ENCODE peak calls at places on chromosome 16, in four cellular contexts. One of them, this sample, is unnamed.

GRCh38 chr16:28886945-28887344 is 8.7 kb downstream of the ATP2A1 start:
- DNase-seq in GM12878: no peak
- DNase-seq in H1: no peak
- DNase-seq in HepG2: no peak
- DNase-seq in this sample: no peak

GRCh38 chr16:65024649-65025243 is 97.1 kb downstream of the CDH11 start:
- DNase-seq in GM12878: no peak
- DNase-seq in H1: no peak
- DNase-seq in HepG2: no peak
- DNase-seq in this sample: no peak

GRCh38 chr16:63983401-63983800 is 1138.5 kb downstream of the CDH11 start:
- DNase-seq in GM12878: no peak
- DNase-seq in H1: no peak
- DNase-seq in HepG2: no peak
- DNase-seq in this sample: no peak

GRCh38 chr16:1078579-1079021 is 6.1 kb downstream of the SSTR5 start:
- DNase-seq in GM12878: no peak
- DNase-seq in H1: no peak
- DNase-seq in HepG2: peak; percentile 91
- DNase-seq in this sample: no peak

GRCh38 chr16:8740775-8741355 is 56.6 kb downstream of the TMEM186 start:
- DNase-seq in GM12878: no peak
- DNase-seq in H1: no peak
- DNase-seq in HepG2: peak; percentile 100
- DNase-seq in this sample: no peak

GRCh38 chr16:55499951-55500350 is 8.9 kb upstream of the LPCAT2 start:
- DNase-seq in GM12878: no peak
- DNase-seq in H1: no peak
- DNase-seq in HepG2: no peak
- DNase-seq in this sample: no peak

GRCh38 chr16:12191102-12191501 is 214.6 kb downstream of the SNX29 start:
- DNase-seq in GM12878: no peak
- DNase-seq in H1: no peak
- DNase-seq in HepG2: no peak
- DNase-seq in this sample: no peak

GRCh38 chr16:84710686-84711085 is 10.9 kb downstream of the USP10 start:
- DNase-seq in GM12878: no peak
- DNase-seq in H1: no peak
- DNase-seq in HepG2: no peak
- DNase-seq in this sample: no peak

GRCh38 chr16:67504190-67505021 is 21.1 kb upstream of the AGRP start:
- DNase-seq in GM12878: no peak
- DNase-seq in H1: no peak
- DNase-seq in HepG2: peak; percentile 56
- DNase-seq in this sample: no peak

DNA sequence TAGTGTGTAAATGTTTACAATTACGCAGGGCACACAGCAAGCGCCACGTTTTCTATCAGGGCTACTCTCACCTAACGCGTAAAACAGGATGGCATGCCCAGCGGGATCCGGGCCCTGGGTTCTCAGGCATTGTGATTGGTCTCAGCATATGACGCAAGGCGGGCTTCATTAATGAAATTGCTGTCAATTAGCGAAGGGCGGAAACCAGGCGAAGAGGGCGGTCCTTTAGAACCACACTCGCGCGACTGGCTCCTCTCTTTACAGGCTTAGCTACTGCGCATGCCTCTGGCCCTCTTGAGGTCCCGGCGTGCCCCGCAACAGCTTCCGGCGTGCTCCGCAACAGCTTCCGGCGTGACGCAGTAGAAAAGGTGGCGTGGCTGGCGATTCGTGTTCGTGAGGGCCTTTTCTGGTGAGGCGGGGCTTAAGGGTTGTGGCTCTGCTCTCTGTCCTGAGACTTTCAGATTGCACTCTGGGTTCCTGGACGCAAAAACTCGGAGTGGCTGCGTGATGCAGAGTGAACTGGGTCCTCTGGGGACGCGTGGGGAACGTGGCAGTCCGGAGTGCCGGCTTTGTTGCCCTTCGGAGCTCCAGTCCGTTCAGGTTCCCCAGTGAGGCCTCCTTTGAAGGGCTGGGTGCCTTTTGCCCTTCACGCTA is 9.2 kb downstream of the OR2C1 start:
- DNase-seq in GM12878: peak; percentile 50
- DNase-seq in H1: no peak
- DNase-seq in HepG2: peak; percentile 94
- DNase-seq in this sample: peak; percentile 98
- TF ChIP-seq ZNF274 in GM12878: no peak
- TF ChIP-seq ZNF274 in H1: no peak
- TF ChIP-seq ZNF274 in HepG2: no peak
- TF ChIP-seq ZNF274 in this sample: no peak

GRCh38 chr16:69922200-69922599 is 28.9 kb upstream of the CLEC18A start:
- DNase-seq in GM12878: no peak
- DNase-seq in H1: no peak
- DNase-seq in HepG2: no peak
- DNase-seq in this sample: no peak
- TF ChIP-seq SUZ12 in GM12878: no peak
- TF ChIP-seq SUZ12 in H1: no peak
- TF ChIP-seq SUZ12 in HepG2: no peak
- TF ChIP-seq SUZ12 in this sample: no peak

DNA sequence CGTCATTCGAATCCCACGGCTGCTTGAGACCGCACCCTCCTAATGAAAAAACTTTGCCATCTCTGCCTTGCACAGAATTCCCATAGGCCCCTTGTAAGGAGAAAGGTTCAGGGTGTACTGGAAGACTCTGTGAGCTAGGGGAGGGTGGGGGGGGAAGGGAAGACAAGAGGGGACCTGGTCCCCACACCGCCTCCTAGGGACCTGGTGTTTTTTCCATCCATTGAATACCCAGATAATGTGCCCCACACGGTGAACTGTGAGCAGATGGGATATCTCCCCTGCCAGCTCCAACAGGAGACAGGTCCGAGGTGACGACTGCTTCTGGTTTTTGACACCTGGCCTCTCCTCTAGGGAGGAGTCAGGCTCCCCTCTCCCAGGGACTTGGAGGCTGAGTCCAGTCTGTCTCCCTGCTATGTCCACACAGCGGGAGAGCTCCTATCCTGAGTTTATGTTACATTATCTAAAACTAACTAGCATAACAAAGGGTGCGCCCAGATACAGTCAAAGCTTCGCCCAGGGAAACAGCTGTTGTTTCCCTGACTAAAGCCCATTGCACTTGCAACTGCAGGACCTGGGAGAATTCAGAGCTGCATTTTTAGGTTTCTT is 1.8 kb downstream of the MARVELD3 start:
- DNase-seq in GM12878: no peak
- DNase-seq in H1: no peak
- DNase-seq in HepG2: no peak
- DNase-seq in this sample: no peak
- TF ChIP-seq ZNF274 in GM12878: no peak
- TF ChIP-seq ZNF274 in H1: no peak
- TF ChIP-seq ZNF274 in HepG2: no peak
- TF ChIP-seq ZNF274 in this sample: no peak

GRCh38 chr16:87917503-87917902 is 18.8 kb downstream of the CA5A start:
- DNase-seq in GM12878: no peak
- DNase-seq in H1: no peak
- DNase-seq in HepG2: no peak
- DNase-seq in this sample: no peak

GRCh38 chr16:87918314-87918713 is 18.0 kb downstream of the CA5A start:
- DNase-seq in GM12878: no peak
- DNase-seq in H1: no peak
- DNase-seq in HepG2: no peak
- DNase-seq in this sample: no peak

GRCh38 chr16:87914812-87915211 is 21.5 kb downstream of the CA5A start:
- DNase-seq in GM12878: no peak
- DNase-seq in H1: no peak
- DNase-seq in HepG2: no peak
- DNase-seq in this sample: no peak

GRCh38 chr16:87918866-87919680 is 17.3 kb downstream of the CA5A start:
- DNase-seq in GM12878: no peak
- DNase-seq in H1: no peak
- DNase-seq in HepG2: no peak
- DNase-seq in this sample: no peak

DNA sequence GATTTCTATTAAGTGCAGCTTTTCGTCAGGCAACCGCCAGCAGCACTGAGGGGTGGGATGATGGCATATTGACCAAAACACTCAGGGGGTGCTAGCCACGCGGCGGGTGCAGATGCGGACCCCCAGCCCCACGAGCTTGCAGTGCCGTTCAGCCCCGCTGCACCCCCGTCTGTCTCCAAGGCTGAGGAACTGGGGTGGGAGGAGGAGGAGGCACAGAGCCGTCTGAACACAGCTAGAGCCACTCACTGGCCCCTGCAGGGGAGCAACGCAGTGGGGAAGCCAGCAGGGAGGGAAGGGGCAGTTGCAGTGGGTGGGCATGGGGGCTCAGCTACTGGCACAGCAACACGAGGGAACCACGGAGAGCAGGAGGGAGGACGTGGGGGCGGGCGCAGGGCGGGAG is 22.0 kb downstream of the CA5A start:
- DNase-seq in GM12878: no peak
- DNase-seq in H1: no peak
- DNase-seq in HepG2: no peak
- DNase-seq in this sample: no peak
- TF ChIP-seq SUZ12 in GM12878: no peak
- TF ChIP-seq SUZ12 in H1: no peak
- TF ChIP-seq SUZ12 in HepG2: no peak
- TF ChIP-seq SUZ12 in this sample: no peak

GRCh38 chr16:31007684-31008083 is 2.8 kb downstream of the STX1B start:
- DNase-seq in GM12878: no peak
- DNase-seq in H1: no peak
- DNase-seq in HepG2: no peak
- DNase-seq in this sample: no peak

GRCh38 chr16:31009894-31010293 is 544 bp downstream of the STX1B start:
- DNase-seq in GM12878: no peak
- DNase-seq in H1: no peak
- DNase-seq in HepG2: no peak
- DNase-seq in this sample: no peak

GRCh38 chr16:31008154-31008950 is 2.1 kb downstream of the STX1B start:
- DNase-seq in GM12878: no peak
- DNase-seq in H1: no peak
- DNase-seq in HepG2: no peak
- DNase-seq in this sample: no peak

GRCh38 chr16:31010539-31010938 is at the start of gene STX1B:
- DNase-seq in GM12878: no peak
- DNase-seq in H1: no peak
- DNase-seq in HepG2: no peak
- DNase-seq in this sample: no peak

DNA sequence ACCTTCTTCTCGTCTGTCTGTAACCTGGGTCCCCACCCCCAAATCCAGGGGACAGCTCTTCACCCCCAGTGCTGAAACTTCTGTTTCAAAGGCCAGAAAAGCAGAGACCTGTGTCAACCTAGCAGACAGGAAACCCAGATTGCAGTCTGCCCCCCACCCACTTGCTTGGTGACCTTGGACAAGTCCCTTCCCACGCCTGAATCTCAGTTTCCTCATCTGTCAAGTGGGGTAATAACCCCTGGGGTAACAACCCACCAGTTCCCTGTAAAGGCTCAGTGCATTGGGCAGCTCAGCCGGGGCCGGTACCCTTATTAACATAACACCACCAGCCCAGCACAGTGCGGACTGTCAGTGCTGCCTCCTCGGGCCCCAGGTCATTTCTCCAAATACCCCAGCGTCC is 1.3 kb downstream of the STX1B start:
- DNase-seq in GM12878: no peak
- DNase-seq in H1: no peak
- DNase-seq in HepG2: no peak
- DNase-seq in this sample: no peak
- TF ChIP-seq ZNF274 in GM12878: no peak
- TF ChIP-seq ZNF274 in H1: no peak
- TF ChIP-seq ZNF274 in HepG2: no peak
- TF ChIP-seq ZNF274 in this sample: no peak